ENCODE peak calls at places on chromosome 11, in five cellular contexts. E is GM18507, W is psoas muscle, H is AG20443, M is MCF 10A. Q is an unnamed sample.

GRCh38 chr11:2685051-2685450 is 14.7 kb downstream of the KCNQ1OT1 start:
- DNase-seq in E (no peak), W (no peak), H (no peak), M (no peak), Q (no peak)

GRCh38 chr11:17906436-17906835 is 106.4 kb downstream of the SERGEF start:
- DNase-seq in E (no peak), W (no peak), H (no peak), M (peak; percentile 17), Q (no peak)

GRCh38 chr11:62545437-62546243 is 966 bp downstream of the AHNAK start:
- DNase-seq in E (no peak), W (peak; percentile 97), H (peak; percentile 91), M (peak; percentile 96), Q (peak; percentile 69)

GRCh38 chr11:61814242-61814957 is 2.4 kb downstream of the FADS1 start:
- DNase-seq in E (no peak), W (no peak), H (no peak), M (peak; percentile 16), Q (no peak)

GRCh38 chr11:70630816-70631623 is 232.7 kb downstream of the CTTN start:
- DNase-seq in E (no peak), W (no peak), H (no peak), M (no peak), Q (no peak)

GRCh38 chr11:93849751-93850584 is 450 bp downstream of the VSTM5 start:
- DNase-seq in E (no peak), W (peak; percentile 51), H (peak; percentile 57), M (no peak), Q (no peak)

GRCh38 chr11:77776455-77776854 is 44.1 kb downstream of the RSF1 start:
- DNase-seq in E (no peak), W (no peak), H (no peak), M (peak; percentile 30), Q (no peak)

GRCh38 chr11:27179334-27179733 is 138.7 kb downstream of the BBOX1 start:
- DNase-seq in E (no peak), W (no peak), H (no peak), M (no peak), Q (no peak)

GRCh38 chr11:32416301-32416700 is 19.0 kb downstream of the WT1 start:
- DNase-seq in E (no peak), W (no peak), H (no peak), M (no peak), Q (no peak)

GRCh38 chr11:68751331-68751856 is at the start of gene TESMIN:
- DNase-seq in E (peak; percentile 98), W (peak; percentile 89), H (peak; percentile 98), M (peak; percentile 85), Q (peak; percentile 93)

GRCh38 chr11:64758330-64759079 is 1.3 kb downstream of the PYGM start:
- DNase-seq in E (no peak), W (peak; percentile 49), H (no peak), M (no peak), Q (no peak)

GRCh38 chr11:3164540-3165151 is 464 bp downstream of the OSBPL5 start:
- DNase-seq in E (no peak), W (peak; percentile 56), H (peak; percentile 49), M (no peak), Q (no peak)

GRCh38 chr11:11538277-11538960 is 83.4 kb downstream of the GALNT18 start:
- DNase-seq in E (no peak), W (no peak), H (no peak), M (no peak), Q (no peak)

GRCh38 chr11:24642648-24643047 is 145.8 kb downstream of the LUZP2 start:
- DNase-seq in E (no peak), W (no peak), H (no peak), M (no peak), Q (no peak)

GRCh38 chr11:77117485-77117884 is 10.6 kb upstream of the MYO7A start:
- DNase-seq in E (no peak), W (peak; percentile 32), H (no peak), M (no peak), Q (no peak)

GRCh38 chr11:4636136-4636535 is 1.1 kb upstream of the OR51D1 start:
- DNase-seq in E (no peak), W (no peak), H (no peak), M (no peak), Q (no peak)

GRCh38 chr11:118338637-118339061 is 3.9 kb downstream of the CD3D start:
- DNase-seq in E (peak; percentile 32), W (no peak), H (no peak), M (no peak), Q (peak; percentile 87)

GRCh38 chr11:110862407-110862806 is 150.2 kb upstream of the ARHGAP20 start:
- DNase-seq in E (no peak), W (no peak), H (no peak), M (no peak), Q (no peak)

Q was measured in T-helper 1 cell.